ENCODE peak calls at places on chromosomes 12 and 14, in ten cellular contexts. One of them, this sample, is unnamed.

GRCh38 chr12:27571463-27571862 is 47.5 kb downstream of the PPFIBP1 start:
- DNase-seq in endothelial cell: no peak
- DNase-seq in left ventricle myocardium superior: no peak
- DNase-seq in stimulated activated CD8-positive, alpha-beta memory T cell treated with anti-CD3 and anti-CD28 coated beads, Interleukin-2, amount 100 ng/mL, for 48 hours: no peak
- DNase-seq in stimulated activated CD4-positive, alpha-beta T cell treated with anti-CD3 and anti-CD28 coated beads, Interleukin-15, amount 100 ng/mL, for 24 hours: no peak
- DNase-seq in activated T-cell treated with anti-CD3 and anti-CD28 coated beads for 24 hours: no peak
- DNase-seq in GM23338: no peak
- DNase-seq in HL-60: no peak
- DNase-seq in B cell: no peak
- DNase-seq in M059J: peak
- DNase-seq in this sample: no peak

GRCh38 chr12:3381059-3382047 is 109.7 kb upstream of the PRMT8 start:
- DNase-seq in GM23338: no peak
- DNase-seq in left ventricle myocardium superior: no peak
- DNase-seq in stimulated activated CD8-positive, alpha-beta memory T cell treated with anti-CD3 and anti-CD28 coated beads, Interleukin-2, amount 100 ng/mL, for 48 hours: no peak
- DNase-seq in HL-60: no peak
- DNase-seq in M059J: no peak
- DNase-seq in B cell: no peak
- DNase-seq in stimulated activated CD4-positive, alpha-beta T cell treated with anti-CD3 and anti-CD28 coated beads, Interleukin-15, amount 100 ng/mL, for 24 hours: no peak
- DNase-seq in activated T-cell treated with anti-CD3 and anti-CD28 coated beads for 24 hours: no peak
- DNase-seq in endothelial cell: no peak
- DNase-seq in this sample: no peak

GRCh38 chr14:56136571-56137498 is 18.6 kb downstream of the PELI2 start:
- DNase-seq in endothelial cell: no peak
- DNase-seq in M059J: no peak
- DNase-seq in stimulated activated CD8-positive, alpha-beta memory T cell treated with anti-CD3 and anti-CD28 coated beads, Interleukin-2, amount 100 ng/mL, for 48 hours: no peak
- DNase-seq in stimulated activated CD4-positive, alpha-beta T cell treated with anti-CD3 and anti-CD28 coated beads, Interleukin-15, amount 100 ng/mL, for 24 hours: no peak
- DNase-seq in HL-60: no peak
- DNase-seq in B cell: no peak
- DNase-seq in activated T-cell treated with anti-CD3 and anti-CD28 coated beads for 24 hours: no peak
- DNase-seq in left ventricle myocardium superior: no peak
- DNase-seq in GM23338: no peak
- DNase-seq in this sample: no peak

GRCh38 chr12:49440031-49440430 is 72.8 kb downstream of the SPATS2 start:
- DNase-seq in B cell: no peak
- DNase-seq in GM23338: no peak
- DNase-seq in left ventricle myocardium superior: no peak
- DNase-seq in stimulated activated CD4-positive, alpha-beta T cell treated with anti-CD3 and anti-CD28 coated beads, Interleukin-15, amount 100 ng/mL, for 24 hours: no peak
- DNase-seq in M059J: no peak
- DNase-seq in activated T-cell treated with anti-CD3 and anti-CD28 coated beads for 24 hours: no peak
- DNase-seq in stimulated activated CD8-positive, alpha-beta memory T cell treated with anti-CD3 and anti-CD28 coated beads, Interleukin-2, amount 100 ng/mL, for 48 hours: no peak
- DNase-seq in HL-60: no peak
- DNase-seq in endothelial cell: no peak
- DNase-seq in this sample: peak

GRCh38 chr14:74326369-74327152 is 21.7 kb upstream of the VRTN start:
- DNase-seq in left ventricle myocardium superior: no peak
- DNase-seq in GM23338: peak
- DNase-seq in stimulated activated CD8-positive, alpha-beta memory T cell treated with anti-CD3 and anti-CD28 coated beads, Interleukin-2, amount 100 ng/mL, for 48 hours: no peak
- DNase-seq in stimulated activated CD4-positive, alpha-beta T cell treated with anti-CD3 and anti-CD28 coated beads, Interleukin-15, amount 100 ng/mL, for 24 hours: no peak
- DNase-seq in M059J: no peak
- DNase-seq in HL-60: no peak
- DNase-seq in B cell: no peak
- DNase-seq in activated T-cell treated with anti-CD3 and anti-CD28 coated beads for 24 hours: no peak
- DNase-seq in endothelial cell: peak
- DNase-seq in this sample: no peak

GRCh38 chr12:93571360-93571853 is 1.1 kb upstream of the SOCS2 start:
- DNase-seq in B cell: peak
- DNase-seq in stimulated activated CD4-positive, alpha-beta T cell treated with anti-CD3 and anti-CD28 coated beads, Interleukin-15, amount 100 ng/mL, for 24 hours: peak
- DNase-seq in stimulated activated CD8-positive, alpha-beta memory T cell treated with anti-CD3 and anti-CD28 coated beads, Interleukin-2, amount 100 ng/mL, for 48 hours: peak
- DNase-seq in endothelial cell: peak
- DNase-seq in HL-60: no peak
- DNase-seq in GM23338: peak
- DNase-seq in activated T-cell treated with anti-CD3 and anti-CD28 coated beads for 24 hours: peak
- DNase-seq in left ventricle myocardium superior: peak
- DNase-seq in M059J: peak
- DNase-seq in this sample: peak

GRCh38 chr12:53752651-53753050 is 872 bp upstream of the CISTR start:
- DNase-seq in B cell: no peak
- DNase-seq in activated T-cell treated with anti-CD3 and anti-CD28 coated beads for 24 hours: no peak
- DNase-seq in HL-60: no peak
- DNase-seq in endothelial cell: no peak
- DNase-seq in stimulated activated CD4-positive, alpha-beta T cell treated with anti-CD3 and anti-CD28 coated beads, Interleukin-15, amount 100 ng/mL, for 24 hours: no peak
- DNase-seq in M059J: no peak
- DNase-seq in GM23338: no peak
- DNase-seq in stimulated activated CD8-positive, alpha-beta memory T cell treated with anti-CD3 and anti-CD28 coated beads, Interleukin-2, amount 100 ng/mL, for 48 hours: no peak
- DNase-seq in left ventricle myocardium superior: no peak
- DNase-seq in this sample: no peak

GRCh38 chr14:90545966-90546751 is 149.3 kb downstream of the CALM1 start:
- DNase-seq in HL-60: no peak
- DNase-seq in GM23338: no peak
- DNase-seq in stimulated activated CD4-positive, alpha-beta T cell treated with anti-CD3 and anti-CD28 coated beads, Interleukin-15, amount 100 ng/mL, for 24 hours: no peak
- DNase-seq in stimulated activated CD8-positive, alpha-beta memory T cell treated with anti-CD3 and anti-CD28 coated beads, Interleukin-2, amount 100 ng/mL, for 48 hours: no peak
- DNase-seq in activated T-cell treated with anti-CD3 and anti-CD28 coated beads for 24 hours: no peak
- DNase-seq in endothelial cell: no peak
- DNase-seq in M059J: no peak
- DNase-seq in B cell: no peak
- DNase-seq in left ventricle myocardium superior: peak
- DNase-seq in this sample: no peak

GRCh38 chr12:19458733-19459132 is 19.4 kb downstream of the AEBP2 start:
- DNase-seq in GM23338: no peak
- DNase-seq in stimulated activated CD4-positive, alpha-beta T cell treated with anti-CD3 and anti-CD28 coated beads, Interleukin-15, amount 100 ng/mL, for 24 hours: no peak
- DNase-seq in left ventricle myocardium superior: no peak
- DNase-seq in M059J: no peak
- DNase-seq in activated T-cell treated with anti-CD3 and anti-CD28 coated beads for 24 hours: no peak
- DNase-seq in endothelial cell: no peak
- DNase-seq in stimulated activated CD8-positive, alpha-beta memory T cell treated with anti-CD3 and anti-CD28 coated beads, Interleukin-2, amount 100 ng/mL, for 48 hours: no peak
- DNase-seq in HL-60: no peak
- DNase-seq in B cell: no peak
- DNase-seq in this sample: no peak

This sample was measured in HuH-7.5.